ENCODE peak calls at places on chromosomes 2 and 18, in eight cellular contexts. L, V, O, Q, Y, H, B and F are unnamed samples.

GRCh38 chr2:105590780-105591660 is 153.7 kb upstream of the NCK2 start:
- DNase-seq in L (no peak), V (no peak), O (no peak), Q (no peak), Y (no peak), H (no peak), B (no peak), F (no peak)

GRCh38 chr2:88281302-88282217 is 111.4 kb downstream of the THNSL2 start:
- DNase-seq in L (no peak), V (no peak), O (no peak), Q (no peak), Y (no peak), H (no peak), B (no peak), F (no peak)

GRCh38 chr2:12051831-12052230 is 305.4 kb downstream of the LPIN1 start:
- DNase-seq in L (no peak), V (peak), O (no peak), Q (peak), Y (no peak), H (peak), B (no peak), F (no peak)

GRCh38 chr2:189553689-189554088 is 26.9 kb downstream of the SLC40A1 start:
- DNase-seq in L (no peak), V (no peak), O (no peak), Q (no peak), Y (no peak), H (no peak), B (no peak), F (no peak)

GRCh38 chr2:24969784-24970183 is 2.0 kb downstream of the DNAJC27 start:
- DNase-seq in L (no peak), V (no peak), O (no peak), Q (peak), Y (no peak), H (peak), B (no peak), F (no peak)

GRCh38 chr18:50622320-50622719 is 62.4 kb downstream of the MAPK4 start:
- DNase-seq in L (no peak), V (no peak), O (no peak), Q (no peak), Y (no peak), H (no peak), B (no peak), F (no peak)

GRCh38 chr2:231642631-231643493 is 50.2 kb downstream of the TEX44 start:
- DNase-seq in L (peak), V (peak), O (peak), Q (peak), Y (peak), H (peak), B (peak), F (peak)

GRCh38 chr2:118000041-118000440 is 13.8 kb downstream of the CCDC93 start:
- DNase-seq in L (no peak), V (no peak), O (no peak), Q (no peak), Y (no peak), H (no peak), B (no peak), F (no peak)

GRCh38 chr2:56705713-56706112 is 521.9 kb downstream of the CCDC85A start:
- DNase-seq in L (no peak), V (no peak), O (no peak), Q (no peak), Y (no peak), H (no peak), B (no peak), F (no peak)

GRCh38 chr2:19649107-19649506 is 252.7 kb downstream of the TTC32 start:
- DNase-seq in L (no peak), V (peak), O (no peak), Q (peak), Y (no peak), H (peak), B (no peak), F (no peak)

GRCh38 chr2:76212305-76212985 is 501.7 kb upstream of the GCFC2 start:
- DNase-seq in L (no peak), V (no peak), O (no peak), Q (no peak), Y (no peak), H (no peak), B (no peak), F (no peak)

GRCh38 chr2:64222351-64222750 is 78.1 kb upstream of the PELI1 start:
- DNase-seq in L (peak), V (no peak), O (no peak), Q (peak), Y (no peak), H (peak), B (no peak), F (no peak)

GRCh38 chr2:7525746-7526145 is 608.5 kb downstream of the RNF144A start:
- DNase-seq in L (no peak), V (no peak), O (no peak), Q (no peak), Y (no peak), H (no peak), B (no peak), F (no peak)

GRCh38 chr18:36256094-36256493 is 41.4 kb upstream of the FHOD3 start:
- DNase-seq in L (no peak), V (no peak), O (no peak), Q (no peak), Y (no peak), H (no peak), B (no peak), F (no peak)

GRCh38 chr2:238120463-238121298 is 17.8 kb upstream of the KLHL30 start:
- DNase-seq in L (no peak), V (no peak), O (peak), Q (peak), Y (peak), H (no peak), B (peak), F (no peak)
- TF ChIP-seq CTCF in L (peak), V (peak), O (peak), Q (no peak), Y (no peak), H (peak), B (no peak), F (no peak)

DNA sequence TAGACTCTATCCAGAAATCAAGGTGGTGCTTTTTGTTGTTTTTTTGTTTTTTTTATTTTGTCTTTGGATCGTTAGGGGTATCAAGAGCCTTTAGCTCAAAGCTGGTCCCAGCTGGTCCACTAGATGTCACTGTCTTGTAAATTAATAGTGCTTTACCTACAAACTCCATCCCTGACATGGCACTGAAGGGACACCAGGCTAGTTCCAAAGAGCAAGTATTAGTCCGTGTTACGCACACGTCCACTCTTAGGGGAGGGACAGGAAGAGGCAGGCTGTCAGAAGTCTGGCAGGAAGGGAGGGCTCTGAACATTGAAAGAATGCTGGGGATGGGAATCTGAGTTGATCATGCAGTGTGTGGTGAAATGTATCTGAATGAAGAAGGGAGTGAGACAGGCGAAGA is 85.9 kb upstream of the CCBE1 start:
- DNase-seq in L (no peak), V (peak), O (no peak), Q (peak), Y (no peak), H (peak), B (no peak), F (peak)
- TF ChIP-seq CTCF in L (peak), V (peak), O (no peak), Q (peak), Y (peak), H (peak), B (no peak), F (peak)

GRCh38 chr18:45386256-45386655 is 229.0 kb upstream of the SLC14A2 start:
- DNase-seq in L (no peak), V (no peak), O (peak), Q (peak), Y (no peak), H (peak), B (peak), F (peak)
- TF ChIP-seq CTCF in L (peak), V (peak), O (peak), Q (peak), Y (peak), H (peak), B (peak), F (no peak)

GRCh38 chr2:177254433-177255226 is 9.9 kb downstream of the NFE2L2 start:
- DNase-seq in L (peak), V (peak), O (peak), Q (peak), Y (no peak), H (peak), B (peak), F (no peak)
- TF ChIP-seq CTCF in L (peak), V (peak), O (peak), Q (peak), Y (peak), H (no peak), B (peak), F (no peak)